ENCODE peak calls at places on chromosomes 7 and 10, in four cellular contexts. One of them, this sample, is unnamed.

GRCh38 chr7:12619461-12620069 is 49.0 kb downstream of the SCIN start:
- DNase-seq in astrocyte of the cerebellum: no peak
- DNase-seq in kidney glomerular epithelial cell: no peak
- DNase-seq in stimulated activated CD4-positive, alpha-beta T cell treated with anti-CD3 and anti-CD28 coated beads, TNF-alpha, amount 100 ng/mL, for 24 hours: no peak
- DNase-seq in this sample: no peak

GRCh38 chr7:46150202-46150601 is 229.1 kb upstream of the IGFBP3 start:
- DNase-seq in stimulated activated CD4-positive, alpha-beta T cell treated with anti-CD3 and anti-CD28 coated beads, TNF-alpha, amount 100 ng/mL, for 24 hours: no peak
- DNase-seq in kidney glomerular epithelial cell: no peak
- DNase-seq in astrocyte of the cerebellum: no peak
- DNase-seq in this sample: no peak

GRCh38 chr10:113111900-113112853 is 162.1 kb downstream of the TCF7L2 start:
- DNase-seq in kidney glomerular epithelial cell: no peak
- DNase-seq in stimulated activated CD4-positive, alpha-beta T cell treated with anti-CD3 and anti-CD28 coated beads, TNF-alpha, amount 100 ng/mL, for 24 hours: no peak
- DNase-seq in astrocyte of the cerebellum: no peak
- DNase-seq in this sample: no peak

GRCh38 chr7:130901209-130901783 is 167.3 kb upstream of the KLF14 start:
- DNase-seq in kidney glomerular epithelial cell: peak; percentile 96
- DNase-seq in astrocyte of the cerebellum: peak; percentile 83
- DNase-seq in stimulated activated CD4-positive, alpha-beta T cell treated with anti-CD3 and anti-CD28 coated beads, TNF-alpha, amount 100 ng/mL, for 24 hours: no peak
- DNase-seq in this sample: peak; percentile 82

GRCh38 chr10:33799281-33799943 is 464.9 kb upstream of the NRP1 start:
- DNase-seq in stimulated activated CD4-positive, alpha-beta T cell treated with anti-CD3 and anti-CD28 coated beads, TNF-alpha, amount 100 ng/mL, for 24 hours: no peak
- DNase-seq in astrocyte of the cerebellum: no peak
- DNase-seq in kidney glomerular epithelial cell: no peak
- DNase-seq in this sample: no peak

GRCh38 chr10:24156686-24157085 is 52.3 kb upstream of the KIAA1217 start:
- DNase-seq in stimulated activated CD4-positive, alpha-beta T cell treated with anti-CD3 and anti-CD28 coated beads, TNF-alpha, amount 100 ng/mL, for 24 hours: no peak
- DNase-seq in astrocyte of the cerebellum: no peak
- DNase-seq in kidney glomerular epithelial cell: no peak
- DNase-seq in this sample: no peak

GRCh38 chr7:100456561-100456957 is 7.5 kb downstream of the SPACDR start:
- DNase-seq in kidney glomerular epithelial cell: no peak
- DNase-seq in stimulated activated CD4-positive, alpha-beta T cell treated with anti-CD3 and anti-CD28 coated beads, TNF-alpha, amount 100 ng/mL, for 24 hours: no peak
- DNase-seq in astrocyte of the cerebellum: no peak
- DNase-seq in this sample: no peak

GRCh38 chr7:128903621-128904361 is 6.7 kb downstream of the KCP start:
- DNase-seq in stimulated activated CD4-positive, alpha-beta T cell treated with anti-CD3 and anti-CD28 coated beads, TNF-alpha, amount 100 ng/mL, for 24 hours: no peak
- DNase-seq in astrocyte of the cerebellum: no peak
- DNase-seq in kidney glomerular epithelial cell: no peak
- DNase-seq in this sample: no peak

GRCh38 chr10:31099664-31100063 is 68.0 kb upstream of the ZNF438 start:
- DNase-seq in stimulated activated CD4-positive, alpha-beta T cell treated with anti-CD3 and anti-CD28 coated beads, TNF-alpha, amount 100 ng/mL, for 24 hours: peak; percentile 5
- DNase-seq in kidney glomerular epithelial cell: peak; percentile 82
- DNase-seq in astrocyte of the cerebellum: no peak
- DNase-seq in this sample: no peak

GRCh38 chr10:16965740-16966447 is 148.7 kb upstream of the RSU1 start:
- DNase-seq in astrocyte of the cerebellum: peak; percentile 100
- DNase-seq in kidney glomerular epithelial cell: peak; percentile 97
- DNase-seq in stimulated activated CD4-positive, alpha-beta T cell treated with anti-CD3 and anti-CD28 coated beads, TNF-alpha, amount 100 ng/mL, for 24 hours: no peak
- DNase-seq in this sample: peak; percentile 53

GRCh38 chr7:16135628-16136027 is 285.7 kb downstream of the CRPPA start:
- DNase-seq in kidney glomerular epithelial cell: no peak
- DNase-seq in astrocyte of the cerebellum: peak; percentile 48
- DNase-seq in stimulated activated CD4-positive, alpha-beta T cell treated with anti-CD3 and anti-CD28 coated beads, TNF-alpha, amount 100 ng/mL, for 24 hours: no peak
- DNase-seq in this sample: no peak

GRCh38 chr7:74401137-74401859 is 52.4 kb upstream of the GTF2IRD1 start:
- DNase-seq in astrocyte of the cerebellum: peak; percentile 28
- DNase-seq in kidney glomerular epithelial cell: peak; percentile 44
- DNase-seq in stimulated activated CD4-positive, alpha-beta T cell treated with anti-CD3 and anti-CD28 coated beads, TNF-alpha, amount 100 ng/mL, for 24 hours: peak; percentile 51
- DNase-seq in this sample: peak; percentile 83

GRCh38 chr10:21929070-21929469 is 74.5 kb downstream of the DNAJC1 start:
- DNase-seq in stimulated activated CD4-positive, alpha-beta T cell treated with anti-CD3 and anti-CD28 coated beads, TNF-alpha, amount 100 ng/mL, for 24 hours: no peak
- DNase-seq in astrocyte of the cerebellum: no peak
- DNase-seq in kidney glomerular epithelial cell: no peak
- DNase-seq in this sample: no peak

GRCh38 chr7:90603346-90603745 is 7.2 kb downstream of the CDK14 start:
- DNase-seq in stimulated activated CD4-positive, alpha-beta T cell treated with anti-CD3 and anti-CD28 coated beads, TNF-alpha, amount 100 ng/mL, for 24 hours: no peak
- DNase-seq in kidney glomerular epithelial cell: no peak
- DNase-seq in astrocyte of the cerebellum: no peak
- DNase-seq in this sample: no peak

GRCh38 chr7:50577569-50577968 is 12.4 kb upstream of the DDC start:
- DNase-seq in astrocyte of the cerebellum: no peak
- DNase-seq in stimulated activated CD4-positive, alpha-beta T cell treated with anti-CD3 and anti-CD28 coated beads, TNF-alpha, amount 100 ng/mL, for 24 hours: no peak
- DNase-seq in kidney glomerular epithelial cell: no peak
- DNase-seq in this sample: no peak

GRCh38 chr7:148142660-148143248 is 447.8 kb upstream of the C7orf33 start:
- DNase-seq in astrocyte of the cerebellum: no peak
- DNase-seq in stimulated activated CD4-positive, alpha-beta T cell treated with anti-CD3 and anti-CD28 coated beads, TNF-alpha, amount 100 ng/mL, for 24 hours: no peak
- DNase-seq in kidney glomerular epithelial cell: peak; percentile 68
- DNase-seq in this sample: no peak

GRCh38 chr7:128742206-128742605 is 3.0 kb downstream of the CALU start:
- DNase-seq in astrocyte of the cerebellum: no peak
- DNase-seq in kidney glomerular epithelial cell: no peak
- DNase-seq in stimulated activated CD4-positive, alpha-beta T cell treated with anti-CD3 and anti-CD28 coated beads, TNF-alpha, amount 100 ng/mL, for 24 hours: no peak
- DNase-seq in this sample: no peak

GRCh38 chr10:12875100-12875499 is 126.4 kb downstream of the CCDC3 start:
- DNase-seq in stimulated activated CD4-positive, alpha-beta T cell treated with anti-CD3 and anti-CD28 coated beads, TNF-alpha, amount 100 ng/mL, for 24 hours: no peak
- DNase-seq in kidney glomerular epithelial cell: no peak
- DNase-seq in astrocyte of the cerebellum: no peak
- DNase-seq in this sample: no peak

GRCh38 chr10:33010132-33011037 is 52.4 kb upstream of the ITGB1 start:
- DNase-seq in kidney glomerular epithelial cell: peak; percentile 43
- DNase-seq in astrocyte of the cerebellum: peak; percentile 89
- DNase-seq in stimulated activated CD4-positive, alpha-beta T cell treated with anti-CD3 and anti-CD28 coated beads, TNF-alpha, amount 100 ng/mL, for 24 hours: no peak
- DNase-seq in this sample: no peak

GRCh38 chr10:100965820-100966219 is 3.5 kb upstream of the SEMA4G start:
- DNase-seq in kidney glomerular epithelial cell: no peak
- DNase-seq in stimulated activated CD4-positive, alpha-beta T cell treated with anti-CD3 and anti-CD28 coated beads, TNF-alpha, amount 100 ng/mL, for 24 hours: no peak
- DNase-seq in astrocyte of the cerebellum: no peak
- DNase-seq in this sample: no peak

GRCh38 chr10:92184977-92185376 is 105.9 kb downstream of the CPEB3 start:
- DNase-seq in kidney glomerular epithelial cell: no peak
- DNase-seq in astrocyte of the cerebellum: no peak
- DNase-seq in stimulated activated CD4-positive, alpha-beta T cell treated with anti-CD3 and anti-CD28 coated beads, TNF-alpha, amount 100 ng/mL, for 24 hours: no peak
- DNase-seq in this sample: no peak

GRCh38 chr7:69436944-69437343 is 161.3 kb upstream of the AUTS2 start:
- DNase-seq in astrocyte of the cerebellum: peak; percentile 43
- DNase-seq in kidney glomerular epithelial cell: no peak
- DNase-seq in stimulated activated CD4-positive, alpha-beta T cell treated with anti-CD3 and anti-CD28 coated beads, TNF-alpha, amount 100 ng/mL, for 24 hours: no peak
- DNase-seq in this sample: no peak

GRCh38 chr7:80918909-80919721 is at the start of gene SEMA3C:
- DNase-seq in kidney glomerular epithelial cell: peak; percentile 93
- DNase-seq in stimulated activated CD4-positive, alpha-beta T cell treated with anti-CD3 and anti-CD28 coated beads, TNF-alpha, amount 100 ng/mL, for 24 hours: no peak
- DNase-seq in astrocyte of the cerebellum: peak; percentile 91
- DNase-seq in this sample: peak; percentile 92

GRCh38 chr7:29764227-29764626 is 42.1 kb upstream of the WIPF3 start:
- DNase-seq in astrocyte of the cerebellum: no peak
- DNase-seq in stimulated activated CD4-positive, alpha-beta T cell treated with anti-CD3 and anti-CD28 coated beads, TNF-alpha, amount 100 ng/mL, for 24 hours: no peak
- DNase-seq in kidney glomerular epithelial cell: no peak
- DNase-seq in this sample: no peak

GRCh38 chr10:119401671-119402395 is 140.7 kb downstream of the RGS10 start:
- DNase-seq in astrocyte of the cerebellum: peak; percentile 50
- DNase-seq in kidney glomerular epithelial cell: peak; percentile 69
- DNase-seq in stimulated activated CD4-positive, alpha-beta T cell treated with anti-CD3 and anti-CD28 coated beads, TNF-alpha, amount 100 ng/mL, for 24 hours: no peak
- DNase-seq in this sample: peak; percentile 77

GRCh38 chr7:155231941-155232340 is 65.7 kb upstream of the INSIG1 start:
- DNase-seq in astrocyte of the cerebellum: no peak
- DNase-seq in stimulated activated CD4-positive, alpha-beta T cell treated with anti-CD3 and anti-CD28 coated beads, TNF-alpha, amount 100 ng/mL, for 24 hours: no peak
- DNase-seq in kidney glomerular epithelial cell: no peak
- DNase-seq in this sample: no peak

GRCh38 chr7:28355553-28356319 is 56.6 kb upstream of the CREB5 start:
- DNase-seq in kidney glomerular epithelial cell: no peak
- DNase-seq in stimulated activated CD4-positive, alpha-beta T cell treated with anti-CD3 and anti-CD28 coated beads, TNF-alpha, amount 100 ng/mL, for 24 hours: no peak
- DNase-seq in astrocyte of the cerebellum: no peak
- DNase-seq in this sample: no peak

GRCh38 chr7:262251-262572 is 27.8 kb upstream of the FOXL3 start:
- DNase-seq in astrocyte of the cerebellum: no peak
- DNase-seq in kidney glomerular epithelial cell: no peak
- DNase-seq in stimulated activated CD4-positive, alpha-beta T cell treated with anti-CD3 and anti-CD28 coated beads, TNF-alpha, amount 100 ng/mL, for 24 hours: no peak
- DNase-seq in this sample: no peak